ENCODE peak calls at places on chromosomes 6 and 20, in five cellular contexts. T is upper lobe of left lung, Y is dorsolateral prefrontal cortex, H is KBM-7, R is COR-L47. W is an unnamed sample.
A peak's percentile ranks its signal among the peaks of the same experiment; 100 is the strongest.

GRCh38 chr20:14992071-14992654 is 654.8 kb upstream of the FLRT3 start:
- DNase-seq in T (no peak), Y (no peak), H (no peak), R (no peak), W (no peak)

GRCh38 chr6:1335367-1336037 is 23.6 kb downstream of the FOXQ1 start:
- DNase-seq in T (no peak), Y (no peak), H (no peak), R (no peak), W (no peak)

GRCh38 chr20:16488086-16488485 is 85.2 kb downstream of the KIF16B start:
- DNase-seq in T (no peak), Y (no peak), H (no peak), R (no peak), W (no peak)

GRCh38 chr20:47493175-47493953 is 8.3 kb upstream of the NCOA3 start:
- DNase-seq in T (no peak), Y (no peak), H (peak; percentile 87), R (peak; percentile 55), W (no peak)

GRCh38 chr6:166418691-166419143 is 36.0 kb upstream of the MPC1 start:
- DNase-seq in T (no peak), Y (no peak), H (no peak), R (no peak), W (no peak)

GRCh38 chr20:50855498-50856474 is 60.9 kb downstream of the BCAS4 start:
- DNase-seq in T (no peak), Y (no peak), H (no peak), R (no peak), W (no peak)

GRCh38 chr6:2522521-2522920 is 228.2 kb downstream of the MYLK4 start:
- DNase-seq in T (no peak), Y (no peak), H (peak; percentile 62), R (no peak), W (no peak)

GRCh38 chr6:2226775-2227174 is 18.6 kb downstream of the GMDS start:
- DNase-seq in T (no peak), Y (no peak), H (no peak), R (no peak), W (no peak)

GRCh38 chr6:161033667-161034066 is 42.1 kb downstream of the MAP3K4 start:
- DNase-seq in T (no peak), Y (no peak), H (no peak), R (no peak), W (no peak)

GRCh38 chr6:112029045-112029822 is 24.7 kb upstream of the CCN6 start:
- DNase-seq in T (no peak), Y (no peak), H (peak; percentile 54), R (peak; percentile 31), W (peak; percentile 46)

GRCh38 chr6:3481640-3482039 is 24.8 kb upstream of the SLC22A23 start:
- DNase-seq in T (no peak), Y (no peak), H (no peak), R (no peak), W (no peak)

GRCh38 chr6:12065321-12066140 is 53.4 kb downstream of the HIVEP1 start:
- DNase-seq in T (no peak), Y (no peak), H (no peak), R (no peak), W (no peak)

GRCh38 chr20:10843161-10843711 is 169.4 kb upstream of the JAG1 start:
- DNase-seq in T (no peak), Y (no peak), H (no peak), R (no peak), W (no peak)

GRCh38 chr6:124480021-124480430 is 482.2 kb upstream of the RNF217 start:
- DNase-seq in T (no peak), Y (no peak), H (no peak), R (no peak), W (no peak)

GRCh38 chr20:51128198-51128597 is 105.3 kb upstream of the KCNG1 start:
- DNase-seq in T (no peak), Y (no peak), H (no peak), R (no peak), W (no peak)

GRCh38 chr6:113695506-113695905 is 161.6 kb upstream of the MARCKS start:
- DNase-seq in T (no peak), Y (no peak), H (no peak), R (no peak), W (no peak)